ENCODE peak calls at places on chromosomes 2 and 18, in eight cellular contexts. U, F, V, D, R, P, Z and L are unnamed samples.

GRCh38 chr18:22983175-22983574 is 50.0 kb downstream of the RBBP8 start:
- DNase-seq in U (no peak), F (peak; percentile 42), V (no peak), D (peak; percentile 82), R (peak; percentile 40), P (no peak), Z (peak; percentile 53), L (no peak)

GRCh38 chr2:25252291-25253152 is 84.1 kb upstream of the POMC start:
- DNase-seq in U (peak; percentile 66), F (peak; percentile 44), V (peak; percentile 84), D (peak; percentile 73), R (no peak), P (peak; percentile 83), Z (peak; percentile 68), L (peak; percentile 70)

GRCh38 chr2:167411367-167411766 is 523.1 kb downstream of the XIRP2 start:
- DNase-seq in U (no peak), F (no peak), V (no peak), D (no peak), R (no peak), P (no peak), Z (no peak), L (no peak)

GRCh38 chr2:209602259-209602658 is 169.4 kb upstream of the UNC80 start:
- DNase-seq in U (no peak), F (no peak), V (no peak), D (no peak), R (no peak), P (no peak), Z (no peak), L (peak; percentile 10)

GRCh38 chr18:13500891-13501887 is 225.2 kb downstream of the FAM210A start:
- DNase-seq in U (peak; percentile 50), F (peak; percentile 93), V (no peak), D (peak; percentile 63), R (no peak), P (no peak), Z (no peak), L (peak; percentile 87)

GRCh38 chr2:192140236-192140839 is 54.4 kb downstream of the TMEFF2 start:
- DNase-seq in U (no peak), F (peak; percentile 33), V (no peak), D (no peak), R (no peak), P (no peak), Z (no peak), L (no peak)

GRCh38 chr18:2894841-2895370 is 48.1 kb downstream of the EMILIN2 start:
- DNase-seq in U (no peak), F (no peak), V (no peak), D (no peak), R (no peak), P (no peak), Z (no peak), L (no peak)

GRCh38 chr2:160534996-160535395 is 41.4 kb upstream of the RBMS1 start:
- DNase-seq in U (no peak), F (no peak), V (no peak), D (no peak), R (no peak), P (no peak), Z (no peak), L (no peak)

GRCh38 chr2:237732790-237733349 is 65.7 kb upstream of the RBM44 start:
- DNase-seq in U (peak; percentile 58), F (peak; percentile 24), V (peak; percentile 70), D (peak; percentile 21), R (no peak), P (no peak), Z (peak; percentile 81), L (peak; percentile 51)

GRCh38 chr2:230828272-230828961 is 36.3 kb upstream of the ITM2C start:
- DNase-seq in U (peak; percentile 27), F (no peak), V (no peak), D (no peak), R (no peak), P (no peak), Z (peak; percentile 16), L (no peak)

GRCh38 chr2:128496700-128497099 is 178.0 kb upstream of the HS6ST1 start:
- DNase-seq in U (no peak), F (no peak), V (no peak), D (no peak), R (no peak), P (no peak), Z (no peak), L (no peak)

GRCh38 chr2:210527286-210527685 is 29.1 kb upstream of the CPS1 start:
- DNase-seq in U (no peak), F (no peak), V (no peak), D (no peak), R (no peak), P (no peak), Z (no peak), L (no peak)

GRCh38 chr2:27842894-27843293 is 47.3 kb downstream of the RBKS start:
- DNase-seq in U (no peak), F (no peak), V (no peak), D (no peak), R (no peak), P (no peak), Z (no peak), L (no peak)

GRCh38 chr2:224778474-224778877 is 62.3 kb upstream of the CCDC195 start:
- DNase-seq in U (no peak), F (peak; percentile 29), V (peak; percentile 87), D (peak; percentile 76), R (peak; percentile 73), P (peak; percentile 9), Z (peak; percentile 70), L (peak; percentile 66)

GRCh38 chr2:237475704-237476107 is 11.3 kb upstream of the MLPH start:
- DNase-seq in U (peak; percentile 42), F (peak; percentile 83), V (no peak), D (peak; percentile 44), R (peak; percentile 4), P (no peak), Z (peak; percentile 28), L (peak; percentile 45)

GRCh38 chr2:162887902-162888301 is 49.3 kb upstream of the KCNH7 start:
- DNase-seq in U (no peak), F (no peak), V (no peak), D (no peak), R (no peak), P (no peak), Z (no peak), L (no peak)

GRCh38 chr2:196427996-196428634 is 211.4 kb upstream of the CCDC150 start:
- DNase-seq in U (no peak), F (no peak), V (no peak), D (peak; percentile 12), R (no peak), P (no peak), Z (no peak), L (no peak)

GRCh38 chr2:26330114-26330581 is 15.8 kb upstream of the SELENOI start:
- DNase-seq in U (peak; percentile 90), F (peak; percentile 69), V (peak; percentile 96), D (peak; percentile 95), R (peak; percentile 78), P (no peak), Z (peak; percentile 86), L (peak; percentile 91)

GRCh38 chr18:35971661-35972196 is 750 bp upstream of the RMP24 start:
- DNase-seq in U (no peak), F (no peak), V (no peak), D (no peak), R (no peak), P (no peak), Z (no peak), L (no peak)

GRCh38 chr2:190043441-190043840 is 19.1 kb downstream of the MSTN start:
- DNase-seq in U (no peak), F (no peak), V (no peak), D (peak; percentile 18), R (no peak), P (no peak), Z (no peak), L (no peak)

GRCh38 chr2:193463016-193463415 is 1268.3 kb upstream of the TMEFF2 start:
- DNase-seq in U (no peak), F (no peak), V (no peak), D (peak; percentile 27), R (no peak), P (no peak), Z (no peak), L (no peak)

DNA sequence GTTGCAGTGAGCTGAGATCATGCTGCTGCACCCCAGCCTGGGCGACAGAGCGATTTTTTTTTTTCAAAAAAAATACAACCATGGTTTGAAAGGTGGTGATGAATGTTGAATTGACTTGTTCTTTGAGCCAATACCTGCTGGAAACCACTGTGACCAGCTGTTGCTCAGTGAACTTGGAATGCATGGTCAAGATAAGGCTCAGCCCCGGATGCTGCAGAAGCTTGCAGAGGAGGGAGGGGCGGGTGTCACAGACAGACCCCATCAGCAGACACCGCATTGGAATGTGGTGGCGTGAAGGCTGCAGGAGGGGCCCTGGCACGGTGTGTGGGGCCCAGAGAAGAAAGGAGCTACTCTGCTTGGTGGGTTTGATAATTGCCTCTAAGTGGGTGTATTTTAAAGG is 91.6 kb downstream of the ITGB1BP1 start:
- DNase-seq in U (no peak), F (peak; percentile 96), V (no peak), D (no peak), R (no peak), P (no peak), Z (no peak), L (no peak)
- H3K36me3 ChIP-seq in U (no peaks in the 10 kb centered on the region), F (peaks cover 23% of the 10 kb centered on the region), V (peaks cover 4% of the 10 kb centered on the region), D (peaks cover 21% of the 10 kb centered on the region), R (no peaks in the 10 kb centered on the region), P (no peaks in the 10 kb centered on the region), Z (no peaks in the 10 kb centered on the region), L (no peaks in the 10 kb centered on the region)

DNA sequence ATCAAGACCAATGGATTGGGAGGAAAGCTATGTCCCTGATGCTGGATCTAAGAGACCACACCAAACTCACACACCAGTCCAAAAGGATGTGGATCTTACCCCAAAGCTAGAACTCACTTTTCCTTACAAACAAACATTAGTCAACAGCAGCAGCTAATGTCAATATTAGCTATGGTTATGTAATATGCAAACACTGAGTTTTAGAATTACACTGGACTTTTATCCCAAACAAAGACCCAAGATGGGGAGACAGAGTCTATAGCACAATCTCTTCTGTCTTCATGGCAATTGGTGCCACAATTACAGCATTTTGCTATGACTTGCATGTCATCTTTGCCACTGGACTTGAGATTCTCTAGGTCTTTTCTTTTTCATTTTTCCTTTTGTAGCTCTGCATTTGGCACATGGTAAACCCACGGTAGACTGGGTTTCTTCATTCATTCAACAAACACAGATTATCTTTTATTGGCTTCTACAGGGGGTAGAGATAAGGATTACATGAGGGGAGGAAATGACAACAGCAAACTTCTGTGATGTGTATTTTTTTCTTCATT is 59.0 kb downstream of the SPRED2 start:
- DNase-seq in U (no peak), F (no peak), V (no peak), D (no peak), R (no peak), P (no peak), Z (no peak), L (no peak)
- H3K4me1 ChIP-seq in U (peaks cover 19% of the 10 kb centered on the region), F (peaks cover 25% of the 10 kb centered on the region), V (peaks cover 25% of the 10 kb centered on the region), D (peaks cover 43% of the 10 kb centered on the region), R (peaks cover 85% of the 10 kb centered on the region), P (no peaks in the 10 kb centered on the region), Z (peaks cover 11% of the 10 kb centered on the region), L (peaks cover 49% of the 10 kb centered on the region)

GRCh38 chr18:21799706-21800105 is 59.1 kb downstream of the MIB1 start:
- DNase-seq in U (no peak), F (no peak), V (no peak), D (peak; percentile 65), R (no peak), P (no peak), Z (no peak), L (no peak)
- H3K36me3 ChIP-seq in U (peaks cover 29% of the 10 kb centered on the region), F (peaks cover 2% of the 10 kb centered on the region), V (peaks cover 4% of the 10 kb centered on the region), D (peaks cover 20% of the 10 kb centered on the region), R (peaks cover 61% of the 10 kb centered on the region), P (peaks cover 4% of the 10 kb centered on the region), Z (peaks cover 2% of the 10 kb centered on the region), L (no peaks in the 10 kb centered on the region)

DNA sequence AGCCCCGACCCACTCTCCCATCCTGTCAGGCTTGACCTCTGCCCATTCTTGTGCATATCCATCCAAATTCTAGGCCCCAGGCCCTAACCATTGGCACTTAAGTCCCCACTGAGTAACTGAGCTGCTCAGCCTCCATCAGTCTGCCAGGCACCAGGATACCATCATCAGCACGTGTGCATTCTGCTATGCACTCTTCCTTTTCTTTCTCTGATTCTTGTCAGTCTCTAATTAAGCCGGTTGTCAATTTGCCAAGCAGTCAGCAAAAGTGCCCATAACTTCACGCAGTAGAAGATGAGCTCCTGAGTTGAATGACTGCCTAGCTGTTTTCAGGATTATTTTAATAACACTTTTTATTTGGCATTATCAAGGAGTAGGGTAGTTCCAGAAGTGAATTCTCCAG is 107.2 kb downstream of the FEZ2 start:
- DNase-seq in U (no peak), F (no peak), V (no peak), D (no peak), R (no peak), P (no peak), Z (no peak), L (no peak)
- H3K4me1 ChIP-seq in U (peaks cover 67% of the 10 kb centered on the region), F (peaks cover 51% of the 10 kb centered on the region), V (no peaks in the 10 kb centered on the region), D (peaks cover 43% of the 10 kb centered on the region), R (no peaks in the 10 kb centered on the region), P (no peaks in the 10 kb centered on the region), Z (no peaks in the 10 kb centered on the region), L (peaks cover 13% of the 10 kb centered on the region)